ENCODE peak calls at places on chromosomes 5 and 9, in seven cellular contexts. One of them, this sample, is unnamed.

GRCh38 chr5:112697301-112697700 is 40.4 kb upstream of the APC start:
- DNase-seq in aorta: no peak
- DNase-seq in left ventricle myocardium inferior: no peak
- DNase-seq in SK-MEL-5: no peak
- DNase-seq in RPMI8226: no peak
- DNase-seq in NCI-H524 treated with DMSO at 0.1 percent for 48 hours: peak; percentile 70
- DNase-seq in AG09309: no peak
- DNase-seq in this sample: no peak

GRCh38 chr5:180494510-180495181 is 467 bp downstream of the CNOT6 start:
- DNase-seq in aorta: peak; percentile 87
- DNase-seq in left ventricle myocardium inferior: peak; percentile 44
- DNase-seq in SK-MEL-5: peak; percentile 13
- DNase-seq in RPMI8226: peak; percentile 45
- DNase-seq in NCI-H524 treated with DMSO at 0.1 percent for 48 hours: no peak
- DNase-seq in AG09309: no peak
- DNase-seq in this sample: no peak

GRCh38 chr9:125049212-125049611 is 94.1 kb downstream of the SCAI start:
- DNase-seq in aorta: no peak
- DNase-seq in left ventricle myocardium inferior: no peak
- DNase-seq in SK-MEL-5: no peak
- DNase-seq in RPMI8226: no peak
- DNase-seq in NCI-H524 treated with DMSO at 0.1 percent for 48 hours: peak; percentile 75
- DNase-seq in AG09309: no peak
- DNase-seq in this sample: no peak

GRCh38 chr5:4563400-4563799 is 576.7 kb upstream of the ADAMTS16 start:
- DNase-seq in aorta: no peak
- DNase-seq in left ventricle myocardium inferior: no peak
- DNase-seq in SK-MEL-5: peak; percentile 65
- DNase-seq in RPMI8226: peak; percentile 17
- DNase-seq in NCI-H524 treated with DMSO at 0.1 percent for 48 hours: peak; percentile 69
- DNase-seq in AG09309: no peak
- DNase-seq in this sample: no peak

GRCh38 chr9:134066923-134067851 is 639 bp downstream of the BRD3 start:
- DNase-seq in aorta: no peak
- DNase-seq in left ventricle myocardium inferior: no peak
- DNase-seq in SK-MEL-5: no peak
- DNase-seq in RPMI8226: peak; percentile 55
- DNase-seq in NCI-H524 treated with DMSO at 0.1 percent for 48 hours: no peak
- DNase-seq in AG09309: no peak
- DNase-seq in this sample: peak; percentile 32

GRCh38 chr5:122901346-122901745 is 55.9 kb downstream of the SNX24 start:
- DNase-seq in aorta: no peak
- DNase-seq in left ventricle myocardium inferior: no peak
- DNase-seq in SK-MEL-5: no peak
- DNase-seq in RPMI8226: no peak
- DNase-seq in NCI-H524 treated with DMSO at 0.1 percent for 48 hours: no peak
- DNase-seq in AG09309: no peak
- DNase-seq in this sample: no peak

GRCh38 chr9:131310833-131311554 is 21.5 kb downstream of the PLPP7 start:
- DNase-seq in aorta: no peak
- DNase-seq in left ventricle myocardium inferior: peak; percentile 44
- DNase-seq in SK-MEL-5: no peak
- DNase-seq in RPMI8226: peak; percentile 66
- DNase-seq in NCI-H524 treated with DMSO at 0.1 percent for 48 hours: no peak
- DNase-seq in AG09309: no peak
- DNase-seq in this sample: peak; percentile 9

GRCh38 chr9:113296796-113297558 is 6.2 kb downstream of the RNF183 start:
- DNase-seq in aorta: no peak
- DNase-seq in left ventricle myocardium inferior: no peak
- DNase-seq in SK-MEL-5: no peak
- DNase-seq in RPMI8226: peak; percentile 22
- DNase-seq in NCI-H524 treated with DMSO at 0.1 percent for 48 hours: peak; percentile 77
- DNase-seq in AG09309: no peak
- DNase-seq in this sample: no peak

GRCh38 chr9:72583370-72583769 is 62.0 kb downstream of the TMC1 start:
- DNase-seq in aorta: no peak
- DNase-seq in left ventricle myocardium inferior: no peak
- DNase-seq in SK-MEL-5: peak; percentile 49
- DNase-seq in RPMI8226: no peak
- DNase-seq in NCI-H524 treated with DMSO at 0.1 percent for 48 hours: no peak
- DNase-seq in AG09309: no peak
- DNase-seq in this sample: no peak

GRCh38 chr5:126971455-126972019 is 58.8 kb downstream of the MARCHF3 start:
- DNase-seq in aorta: no peak
- DNase-seq in left ventricle myocardium inferior: no peak
- DNase-seq in SK-MEL-5: peak; percentile 2
- DNase-seq in RPMI8226: no peak
- DNase-seq in NCI-H524 treated with DMSO at 0.1 percent for 48 hours: no peak
- DNase-seq in AG09309: no peak
- DNase-seq in this sample: no peak

GRCh38 chr5:149829954-149830353 is 99.8 kb downstream of the PPARGC1B start:
- DNase-seq in aorta: no peak
- DNase-seq in left ventricle myocardium inferior: no peak
- DNase-seq in SK-MEL-5: peak; percentile 57
- DNase-seq in RPMI8226: no peak
- DNase-seq in NCI-H524 treated with DMSO at 0.1 percent for 48 hours: no peak
- DNase-seq in AG09309: no peak
- DNase-seq in this sample: no peak

GRCh38 chr9:23438299-23438907 is 387.6 kb downstream of the ELAVL2 start:
- DNase-seq in aorta: no peak
- DNase-seq in left ventricle myocardium inferior: no peak
- DNase-seq in SK-MEL-5: no peak
- DNase-seq in RPMI8226: no peak
- DNase-seq in NCI-H524 treated with DMSO at 0.1 percent for 48 hours: no peak
- DNase-seq in AG09309: no peak
- DNase-seq in this sample: no peak

GRCh38 chr9:128877852-128878251 is 3.9 kb downstream of the KYAT1 start:
- DNase-seq in aorta: no peak
- DNase-seq in left ventricle myocardium inferior: no peak
- DNase-seq in SK-MEL-5: no peak
- DNase-seq in RPMI8226: no peak
- DNase-seq in NCI-H524 treated with DMSO at 0.1 percent for 48 hours: no peak
- DNase-seq in AG09309: no peak
- DNase-seq in this sample: no peak

GRCh38 chr9:112789493-112789892 is 38.9 kb downstream of the SNX30 start:
- DNase-seq in aorta: no peak
- DNase-seq in left ventricle myocardium inferior: no peak
- DNase-seq in SK-MEL-5: no peak
- DNase-seq in RPMI8226: no peak
- DNase-seq in NCI-H524 treated with DMSO at 0.1 percent for 48 hours: no peak
- DNase-seq in AG09309: peak; percentile 34
- DNase-seq in this sample: no peak

GRCh38 chr9:12426198-12426864 is 266.9 kb upstream of the TYRP1 start:
- DNase-seq in aorta: no peak
- DNase-seq in left ventricle myocardium inferior: no peak
- DNase-seq in SK-MEL-5: peak; percentile 59
- DNase-seq in RPMI8226: no peak
- DNase-seq in NCI-H524 treated with DMSO at 0.1 percent for 48 hours: peak; percentile 21
- DNase-seq in AG09309: no peak
- DNase-seq in this sample: no peak

GRCh38 chr5:105506692-105507277 is 1944.2 kb upstream of the NUDT12 start:
- DNase-seq in aorta: no peak
- DNase-seq in left ventricle myocardium inferior: no peak
- DNase-seq in SK-MEL-5: peak; percentile 63
- DNase-seq in RPMI8226: peak; percentile 9
- DNase-seq in NCI-H524 treated with DMSO at 0.1 percent for 48 hours: no peak
- DNase-seq in AG09309: no peak
- DNase-seq in this sample: no peak

GRCh38 chr5:140043508-140043872 is 391 bp upstream of the NRG2 start:
- DNase-seq in aorta: no peak
- DNase-seq in left ventricle myocardium inferior: peak; percentile 20
- DNase-seq in SK-MEL-5: peak; percentile 56
- DNase-seq in RPMI8226: no peak
- DNase-seq in NCI-H524 treated with DMSO at 0.1 percent for 48 hours: peak; percentile 16
- DNase-seq in AG09309: no peak
- DNase-seq in this sample: no peak

GRCh38 chr5:135822286-135822685 is 12.2 kb upstream of the SLC25A48 start:
- DNase-seq in aorta: no peak
- DNase-seq in left ventricle myocardium inferior: no peak
- DNase-seq in SK-MEL-5: no peak
- DNase-seq in RPMI8226: no peak
- DNase-seq in NCI-H524 treated with DMSO at 0.1 percent for 48 hours: no peak
- DNase-seq in AG09309: no peak
- DNase-seq in this sample: no peak

GRCh38 chr9:33448159-33448511 is 742 bp upstream of the AQP3 start:
- DNase-seq in aorta: no peak
- DNase-seq in left ventricle myocardium inferior: no peak
- DNase-seq in SK-MEL-5: no peak
- DNase-seq in RPMI8226: no peak
- DNase-seq in NCI-H524 treated with DMSO at 0.1 percent for 48 hours: no peak
- DNase-seq in AG09309: no peak
- DNase-seq in this sample: no peak

GRCh38 chr9:116717150-116717549 is 30.0 kb downstream of the TRIM32 start:
- DNase-seq in aorta: no peak
- DNase-seq in left ventricle myocardium inferior: no peak
- DNase-seq in SK-MEL-5: no peak
- DNase-seq in RPMI8226: no peak
- DNase-seq in NCI-H524 treated with DMSO at 0.1 percent for 48 hours: no peak
- DNase-seq in AG09309: no peak
- DNase-seq in this sample: no peak

GRCh38 chr9:127968046-127968445 is 12.7 kb downstream of the EEIG1 start:
- DNase-seq in aorta: no peak
- DNase-seq in left ventricle myocardium inferior: peak; percentile 13
- DNase-seq in SK-MEL-5: no peak
- DNase-seq in RPMI8226: no peak
- DNase-seq in NCI-H524 treated with DMSO at 0.1 percent for 48 hours: no peak
- DNase-seq in AG09309: no peak
- DNase-seq in this sample: no peak

GRCh38 chr9:106980551-106981101 is 117.7 kb downstream of the ZNF462 start:
- DNase-seq in aorta: no peak
- DNase-seq in left ventricle myocardium inferior: no peak
- DNase-seq in SK-MEL-5: peak; percentile 3
- DNase-seq in RPMI8226: no peak
- DNase-seq in NCI-H524 treated with DMSO at 0.1 percent for 48 hours: no peak
- DNase-seq in AG09309: no peak
- DNase-seq in this sample: no peak

GRCh38 chr9:132069046-132069898 is 10.4 kb downstream of the MED27 start:
- DNase-seq in aorta: no peak
- DNase-seq in left ventricle myocardium inferior: no peak
- DNase-seq in SK-MEL-5: peak; percentile 21
- DNase-seq in RPMI8226: no peak
- DNase-seq in NCI-H524 treated with DMSO at 0.1 percent for 48 hours: no peak
- DNase-seq in AG09309: no peak
- DNase-seq in this sample: no peak

GRCh38 chr5:176831026-176831423 is 20.7 kb downstream of the UNC5A start:
- DNase-seq in aorta: no peak
- DNase-seq in left ventricle myocardium inferior: no peak
- DNase-seq in SK-MEL-5: no peak
- DNase-seq in RPMI8226: no peak
- DNase-seq in NCI-H524 treated with DMSO at 0.1 percent for 48 hours: no peak
- DNase-seq in AG09309: no peak
- DNase-seq in this sample: no peak

GRCh38 chr9:12770261-12770660 is 4.6 kb upstream of the LURAP1L start:
- DNase-seq in aorta: no peak
- DNase-seq in left ventricle myocardium inferior: no peak
- DNase-seq in SK-MEL-5: no peak
- DNase-seq in RPMI8226: no peak
- DNase-seq in NCI-H524 treated with DMSO at 0.1 percent for 48 hours: no peak
- DNase-seq in AG09309: no peak
- DNase-seq in this sample: no peak

GRCh38 chr9:124042168-124042775 is 30.7 kb downstream of the LHX2 start:
- DNase-seq in aorta: no peak
- DNase-seq in left ventricle myocardium inferior: no peak
- DNase-seq in SK-MEL-5: peak; percentile 86
- DNase-seq in RPMI8226: no peak
- DNase-seq in NCI-H524 treated with DMSO at 0.1 percent for 48 hours: no peak
- DNase-seq in AG09309: no peak
- DNase-seq in this sample: no peak

GRCh38 chr5:1558945-1559344 is 35.2 kb upstream of the LPCAT1 start:
- DNase-seq in aorta: no peak
- DNase-seq in left ventricle myocardium inferior: no peak
- DNase-seq in SK-MEL-5: peak; percentile 71
- DNase-seq in RPMI8226: no peak
- DNase-seq in NCI-H524 treated with DMSO at 0.1 percent for 48 hours: no peak
- DNase-seq in AG09309: no peak
- DNase-seq in this sample: no peak

GRCh38 chr5:1901081-1901480 is 18.4 kb upstream of the IRX4 start:
- DNase-seq in aorta: no peak
- DNase-seq in left ventricle myocardium inferior: no peak
- DNase-seq in SK-MEL-5: no peak
- DNase-seq in RPMI8226: no peak
- DNase-seq in NCI-H524 treated with DMSO at 0.1 percent for 48 hours: no peak
- DNase-seq in AG09309: no peak
- DNase-seq in this sample: no peak

GRCh38 chr9:4475301-4475700 is 15.0 kb upstream of the SLC1A1 start:
- DNase-seq in aorta: no peak
- DNase-seq in left ventricle myocardium inferior: no peak
- DNase-seq in SK-MEL-5: no peak
- DNase-seq in RPMI8226: no peak
- DNase-seq in NCI-H524 treated with DMSO at 0.1 percent for 48 hours: no peak
- DNase-seq in AG09309: no peak
- DNase-seq in this sample: no peak

GRCh38 chr5:40490464-40491083 is 189.1 kb upstream of the PTGER4 start:
- DNase-seq in aorta: no peak
- DNase-seq in left ventricle myocardium inferior: no peak
- DNase-seq in SK-MEL-5: no peak
- DNase-seq in RPMI8226: no peak
- DNase-seq in NCI-H524 treated with DMSO at 0.1 percent for 48 hours: no peak
- DNase-seq in AG09309: no peak
- DNase-seq in this sample: no peak

GRCh38 chr5:107104774-107105050 is 566.0 kb downstream of the EFNA5 start:
- DNase-seq in aorta: no peak
- DNase-seq in left ventricle myocardium inferior: no peak
- DNase-seq in SK-MEL-5: peak; percentile 42
- DNase-seq in RPMI8226: peak; percentile 40
- DNase-seq in NCI-H524 treated with DMSO at 0.1 percent for 48 hours: no peak
- DNase-seq in AG09309: no peak
- DNase-seq in this sample: no peak

GRCh38 chr9:133704711-133705181 is 33.4 kb downstream of the SARDH start:
- DNase-seq in aorta: peak; percentile 67
- DNase-seq in left ventricle myocardium inferior: no peak
- DNase-seq in SK-MEL-5: no peak
- DNase-seq in RPMI8226: no peak
- DNase-seq in NCI-H524 treated with DMSO at 0.1 percent for 48 hours: no peak
- DNase-seq in AG09309: no peak
- DNase-seq in this sample: no peak

GRCh38 chr9:114156658-114157421 is 1.5 kb downstream of the COL27A1 start:
- DNase-seq in aorta: peak; percentile 93
- DNase-seq in left ventricle myocardium inferior: peak; percentile 62
- DNase-seq in SK-MEL-5: no peak
- DNase-seq in RPMI8226: no peak
- DNase-seq in NCI-H524 treated with DMSO at 0.1 percent for 48 hours: no peak
- DNase-seq in AG09309: peak; percentile 73
- DNase-seq in this sample: no peak

This sample was measured in stimulated activated naive B cell treated with anti-CD40 and anti-IgM and Interleukin-4, amounts not matched to agents 10 μg/mL and 1 μg/mL and 100 μg/mL, for 72 hours.